ENCODE peak calls at places on chromosomes 2 and 18, in six cellular contexts. One of them, this sample, is unnamed.

GRCh38 chr2:824954-825353 is 125.7 kb upstream of the SNTG2 start:
- DNase-seq in sciatic nerve: no peak
- DNase-seq in astrocyte: no peak
- DNase-seq in NCI-H1105: no peak
- DNase-seq in stromal cell of bone marrow: no peak
- DNase-seq in ovary: no peak
- DNase-seq in this sample: no peak

GRCh38 chr2:233267516-233268245 is 16.2 kb downstream of the ATG16L1 start:
- DNase-seq in sciatic nerve: no peak
- DNase-seq in astrocyte: no peak
- DNase-seq in NCI-H1105: no peak
- DNase-seq in stromal cell of bone marrow: no peak
- DNase-seq in ovary: no peak
- DNase-seq in this sample: no peak

GRCh38 chr2:25310965-25311865 is 30.5 kb downstream of the DNMT3A start:
- DNase-seq in sciatic nerve: no peak
- DNase-seq in astrocyte: no peak
- DNase-seq in NCI-H1105: peak
- DNase-seq in stromal cell of bone marrow: no peak
- DNase-seq in ovary: no peak
- DNase-seq in this sample: no peak

GRCh38 chr2:2825516-2826208 is 494.6 kb upstream of the MYT1L start:
- DNase-seq in sciatic nerve: no peak
- DNase-seq in astrocyte: no peak
- DNase-seq in NCI-H1105: no peak
- DNase-seq in stromal cell of bone marrow: no peak
- DNase-seq in ovary: no peak
- DNase-seq in this sample: no peak

GRCh38 chr18:11993264-11993916 is 12.1 kb downstream of the IMPA2 start:
- DNase-seq in sciatic nerve: no peak
- DNase-seq in astrocyte: no peak
- DNase-seq in NCI-H1105: no peak
- DNase-seq in stromal cell of bone marrow: no peak
- DNase-seq in ovary: no peak
- DNase-seq in this sample: no peak

GRCh38 chr2:136310005-136310495 is 192.1 kb upstream of the CXCR4 start:
- DNase-seq in sciatic nerve: no peak
- DNase-seq in astrocyte: no peak
- DNase-seq in NCI-H1105: no peak
- DNase-seq in stromal cell of bone marrow: no peak
- DNase-seq in ovary: no peak
- DNase-seq in this sample: no peak

GRCh38 chr2:37500031-37500430 is 155.6 kb downstream of the QPCT start:
- DNase-seq in sciatic nerve: no peak
- DNase-seq in astrocyte: peak
- DNase-seq in NCI-H1105: no peak
- DNase-seq in stromal cell of bone marrow: no peak
- DNase-seq in ovary: no peak
- DNase-seq in this sample: peak

GRCh38 chr2:238238766-238239551 is 879 bp downstream of the HES6 start:
- DNase-seq in sciatic nerve: no peak
- DNase-seq in astrocyte: no peak
- DNase-seq in NCI-H1105: peak
- DNase-seq in stromal cell of bone marrow: no peak
- DNase-seq in ovary: peak
- DNase-seq in this sample: no peak

GRCh38 chr2:158618859-158619490 is 162.2 kb downstream of the PKP4 start:
- DNase-seq in sciatic nerve: no peak
- DNase-seq in astrocyte: no peak
- DNase-seq in NCI-H1105: no peak
- DNase-seq in stromal cell of bone marrow: no peak
- DNase-seq in ovary: no peak
- DNase-seq in this sample: peak

GRCh38 chr2:194214192-194214591 is 1442.8 kb upstream of the SLC39A10 start:
- DNase-seq in sciatic nerve: no peak
- DNase-seq in astrocyte: no peak
- DNase-seq in NCI-H1105: no peak
- DNase-seq in stromal cell of bone marrow: no peak
- DNase-seq in ovary: no peak
- DNase-seq in this sample: no peak

GRCh38 chr18:3044931-3045698 is 32.2 kb upstream of the LPIN2 start:
- DNase-seq in sciatic nerve: peak
- DNase-seq in astrocyte: no peak
- DNase-seq in NCI-H1105: no peak
- DNase-seq in stromal cell of bone marrow: no peak
- DNase-seq in ovary: no peak
- DNase-seq in this sample: no peak

GRCh38 chr2:64260093-64260808 is 116.0 kb upstream of the PELI1 start:
- DNase-seq in sciatic nerve: no peak
- DNase-seq in astrocyte: no peak
- DNase-seq in NCI-H1105: no peak
- DNase-seq in stromal cell of bone marrow: no peak
- DNase-seq in ovary: no peak
- DNase-seq in this sample: no peak

GRCh38 chr2:24021122-24021998 is 11.5 kb downstream of the MFSD2B start:
- DNase-seq in sciatic nerve: no peak
- DNase-seq in astrocyte: no peak
- DNase-seq in NCI-H1105: no peak
- DNase-seq in stromal cell of bone marrow: no peak
- DNase-seq in ovary: no peak
- DNase-seq in this sample: no peak

GRCh38 chr18:28468903-28469302 is 292.0 kb upstream of the CDH2 start:
- DNase-seq in sciatic nerve: no peak
- DNase-seq in astrocyte: no peak
- DNase-seq in NCI-H1105: no peak
- DNase-seq in stromal cell of bone marrow: no peak
- DNase-seq in ovary: no peak
- DNase-seq in this sample: no peak

GRCh38 chr2:42999391-42999811 is 207.0 kb upstream of the HAAO start:
- DNase-seq in sciatic nerve: no peak
- DNase-seq in astrocyte: no peak
- DNase-seq in NCI-H1105: no peak
- DNase-seq in stromal cell of bone marrow: no peak
- DNase-seq in ovary: no peak
- DNase-seq in this sample: no peak

GRCh38 chr2:102304711-102305591 is 6.4 kb upstream of the IL1RL1 start:
- DNase-seq in sciatic nerve: no peak
- DNase-seq in astrocyte: no peak
- DNase-seq in NCI-H1105: no peak
- DNase-seq in stromal cell of bone marrow: no peak
- DNase-seq in ovary: no peak
- DNase-seq in this sample: no peak

GRCh38 chr2:38528008-38528442 is 74.7 kb downstream of the HNRNPLL start:
- DNase-seq in sciatic nerve: no peak
- DNase-seq in astrocyte: peak
- DNase-seq in NCI-H1105: peak
- DNase-seq in stromal cell of bone marrow: peak
- DNase-seq in ovary: peak
- DNase-seq in this sample: peak

GRCh38 chr18:471701-472100 is 28.8 kb downstream of the COLEC12 start:
- DNase-seq in sciatic nerve: no peak
- DNase-seq in astrocyte: no peak
- DNase-seq in NCI-H1105: no peak
- DNase-seq in stromal cell of bone marrow: no peak
- DNase-seq in ovary: no peak
- DNase-seq in this sample: peak

GRCh38 chr2:10897956-10898355 is 13.8 kb upstream of the KCNF1 start:
- DNase-seq in sciatic nerve: no peak
- DNase-seq in astrocyte: peak
- DNase-seq in NCI-H1105: no peak
- DNase-seq in stromal cell of bone marrow: peak
- DNase-seq in ovary: no peak
- DNase-seq in this sample: peak

GRCh38 chr2:66387374-66387773 is 47.6 kb upstream of the MEIS1 start:
- DNase-seq in sciatic nerve: no peak
- DNase-seq in astrocyte: no peak
- DNase-seq in NCI-H1105: no peak
- DNase-seq in stromal cell of bone marrow: no peak
- DNase-seq in ovary: no peak
- DNase-seq in this sample: no peak